ENCODE peak calls at places on chromosomes 4 and X, in nine cellular contexts. A, L, Y, X, V, T, S, G and Q are unnamed samples.

GRCh38 chr4:47213971-47214370 is 182.6 kb downstream of the GABRB1 start:
- DNase-seq in A (no peak), L (peak), Y (no peak), X (peak), V (peak), T (no peak), S (peak), G (peak), Q (no peak)

GRCh38 chr4:71830-72229 is 18.7 kb downstream of the ZNF595 start:
- DNase-seq in A (no peak), L (no peak), Y (no peak), X (no peak), V (no peak), T (no peak), S (no peak), G (no peak), Q (no peak)

GRCh38 chr4:183469936-183470335 is 25.5 kb downstream of the CDKN2AIP start:
- DNase-seq in A (no peak), L (no peak), Y (no peak), X (peak), V (no peak), T (no peak), S (no peak), G (no peak), Q (no peak)

GRCh38 chrX:108270739-108271396 is 167.4 kb downstream of the COL4A6 start:
- DNase-seq in A (no peak), L (peak), Y (no peak), X (peak), V (peak), T (no peak), S (no peak), G (no peak), Q (peak)

GRCh38 chrX:39427492-39428289 is 626.4 kb downstream of the MID1IP1 start:
- DNase-seq in A (no peak), L (no peak), Y (peak), X (peak), V (peak), T (no peak), S (peak), G (no peak), Q (no peak)

GRCh38 chr4:40656221-40656863 is 26.7 kb upstream of the RBM47 start:
- DNase-seq in A (no peak), L (no peak), Y (no peak), X (no peak), V (no peak), T (peak), S (no peak), G (no peak), Q (peak)

GRCh38 chr4:186932196-186932595 is 208.5 kb upstream of the FAT1 start:
- DNase-seq in A (no peak), L (no peak), Y (no peak), X (peak), V (peak), T (no peak), S (no peak), G (no peak), Q (no peak)

GRCh38 chrX:39492495-39493162 is 605.1 kb downstream of the BCOR start:
- DNase-seq in A (no peak), L (no peak), Y (no peak), X (no peak), V (no peak), T (no peak), S (no peak), G (no peak), Q (peak)

GRCh38 chrX:152733261-152733975 is at the start of the genes CSAG1 and MAGEA12:
- DNase-seq in A (peak), L (no peak), Y (no peak), X (no peak), V (no peak), T (no peak), S (no peak), G (no peak), Q (no peak)

GRCh38 chr4:59597536-59598232 is 1602.4 kb upstream of the ADGRL3 start:
- DNase-seq in A (no peak), L (no peak), Y (no peak), X (no peak), V (no peak), T (no peak), S (no peak), G (no peak), Q (no peak)

GRCh38 chrX:9337056-9337455 is 127.8 kb upstream of the TBL1X start:
- DNase-seq in A (no peak), L (peak), Y (peak), X (peak), V (peak), T (peak), S (peak), G (no peak), Q (no peak)

GRCh38 chr4:152310223-152310622 is 225.7 kb downstream of the FBXW7 start:
- DNase-seq in A (no peak), L (no peak), Y (peak), X (peak), V (peak), T (no peak), S (peak), G (no peak), Q (peak)

GRCh38 chrX:11341274-11342256 is 48.4 kb downstream of the AMELX start:
- DNase-seq in A (peak), L (peak), Y (peak), X (peak), V (peak), T (no peak), S (peak), G (peak), Q (peak)

GRCh38 chrX:151386838-151387459 is 10.1 kb upstream of the VMA21 start:
- DNase-seq in A (no peak), L (no peak), Y (no peak), X (no peak), V (no peak), T (no peak), S (no peak), G (no peak), Q (no peak)

GRCh38 chr4:67288964-67289363 is 256.3 kb downstream of the CENPC start:
- DNase-seq in A (no peak), L (no peak), Y (no peak), X (no peak), V (peak), T (peak), S (no peak), G (no peak), Q (peak)